ENCODE peak calls at places on chromosomes 12 and 14, in four cellular contexts. Z is HL-60, G is prostate gland, O is SK-N-SH. A is an unnamed sample.

GRCh38 chr14:75860561-75861160 is 121.1 kb downstream of the TGFB3 start:
- DNase-seq in G (no peak), O (no peak), Z (no peak), A (no peak)

GRCh38 chr12:28780096-28780495 is 369.0 kb upstream of the FAR2 start:
- DNase-seq in O (no peak), G (no peak), Z (no peak), A (no peak)

GRCh38 chr12:26122681-26123481 is 2.0 kb downstream of the BHLHE41 start:
- DNase-seq in Z (peak), O (peak), G (peak), A (no peak)

GRCh38 chr12:111442301-111443045 is 36.8 kb downstream of the SH2B3 start:
- DNase-seq in Z (no peak), O (no peak), G (no peak), A (no peak)

GRCh38 chr12:115010324-115010995 is 326.5 kb upstream of the TBX3 start:
- DNase-seq in G (no peak), Z (no peak), O (no peak), A (no peak)

GRCh38 chr12:7637641-7638040 is 28.1 kb downstream of the APOBEC1 start:
- DNase-seq in Z (no peak), O (no peak), G (no peak), A (no peak)

GRCh38 chr14:80055912-80056801 is 155.1 kb downstream of the DIO2 start:
- DNase-seq in G (peak), Z (peak), O (peak), A (no peak)

GRCh38 chr12:27970391-27970980 is 2.0 kb downstream of the PTHLH start:
- DNase-seq in Z (no peak), G (no peak), O (peak), A (no peak)

GRCh38 chr12:115023279-115023678 is 339.3 kb upstream of the TBX3 start:
- DNase-seq in O (no peak), Z (no peak), G (no peak), A (no peak)

GRCh38 chr12:25806271-25806670 is 152.2 kb upstream of the RASSF8 start:
- DNase-seq in O (no peak), Z (no peak), G (no peak), A (no peak)

GRCh38 chr12:119659289-119659897 is 8.5 kb upstream of the PRKAB1 start:
- DNase-seq in G (no peak), Z (peak), O (peak), A (no peak)

GRCh38 chr14:60565211-60565610 is 56.3 kb downstream of the SIX6 start:
- DNase-seq in Z (no peak), O (no peak), G (peak), A (no peak)

GRCh38 chr14:100907240-100907639 is 3.7 kb upstream of the RTL1 start:
- DNase-seq in O (no peak), Z (no peak), G (no peak), A (no peak)

GRCh38 chr14:58771016-58771415 is 133.3 kb downstream of the DACT1 start:
- DNase-seq in Z (no peak), O (no peak), G (no peak), A (no peak)

GRCh38 chr14:71371711-71372396 is 464.6 kb downstream of the PCNX1 start:
- DNase-seq in O (no peak), Z (no peak), G (no peak), A (no peak)

GRCh38 chr12:87304406-87304805 is 724.8 kb downstream of the C12orf50 start:
- DNase-seq in G (no peak), Z (no peak), O (no peak), A (no peak)

GRCh38 chr12:99598785-99599184 is 48.8 kb upstream of the GARIN6 start:
- DNase-seq in Z (no peak), G (no peak), O (no peak), A (no peak)

GRCh38 chr12:25958254-25959068 is at the start of gene RASSF8:
- DNase-seq in Z (no peak), O (peak), G (peak), A (no peak)

GRCh38 chr14:93655078-93655750 is 133.1 kb downstream of the PRIMA1 start:
- DNase-seq in O (peak), Z (peak), G (peak), A (peak)

GRCh38 chr12:127496255-127496654 is 770.7 kb upstream of the TMEM132C start:
- DNase-seq in O (no peak), Z (no peak), G (no peak), A (no peak)

GRCh38 chr14:68506021-68506644 is 286.7 kb downstream of the ZFP36L1 start:
- DNase-seq in G (peak), Z (no peak), O (no peak), A (no peak)

GRCh38 chr12:95763809-95764253 is 26.7 kb downstream of the NTN4 start:
- DNase-seq in Z (no peak), O (no peak), G (no peak), A (no peak)

GRCh38 chr12:120759591-120760348 is 34.1 kb downstream of the ACADS start:
- DNase-seq in Z (no peak), O (no peak), G (no peak), A (no peak)

GRCh38 chr12:117440384-117440783 is 79.0 kb upstream of the NOS1 start:
- DNase-seq in O (no peak), G (no peak), Z (no peak), A (no peak)
- H3K4me3 ChIP-seq in O (no peak), G (no peak), Z (no peak), A (no peak)

GRCh38 chr14:35384386-35385041 is 20.0 kb downstream of the NFKBIA start:
- DNase-seq in G (no peak), O (no peak), Z (no peak), A (no peak)
- TF ChIP-seq POLR2AphosphoS5 in G (no peak), O (peak), Z (no peak), A (no peak)

GRCh38 chr14:37195327-37195726 is 2.4 kb upstream of the MIPOL1 start:
- DNase-seq in Z (no peak), G (no peak), O (no peak), A (no peak)

GRCh38 chr14:37197421-37198272 is at the start of gene MIPOL1:
- DNase-seq in G (peak), Z (no peak), O (peak), A (peak)

GRCh38 chr14:37198907-37199306 is 1.2 kb downstream of the MIPOL1 start:
- DNase-seq in Z (no peak), O (no peak), G (no peak), A (no peak)

GRCh38 chr14:37196604-37197420 is 925 bp upstream of the MIPOL1 start:
- DNase-seq in G (no peak), Z (no peak), O (no peak), A (no peak)

DNA sequence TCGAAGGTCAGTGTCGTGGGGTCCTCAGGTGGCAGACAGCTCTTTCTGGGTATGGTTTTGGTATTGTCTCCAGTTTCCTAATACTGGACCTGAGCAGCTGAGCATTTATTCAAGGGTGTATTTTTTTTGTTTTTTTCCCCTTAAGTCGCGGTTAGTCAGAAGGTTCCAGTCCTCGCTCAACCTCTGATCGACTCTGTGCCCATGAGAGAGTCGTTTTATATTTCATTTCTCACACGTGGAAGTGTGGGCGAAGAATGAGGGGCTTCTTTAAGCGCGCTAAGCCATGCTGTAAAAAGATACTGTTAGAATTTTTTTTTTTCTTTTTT is 499 bp downstream of the MIPOL1 start:
- DNase-seq in Z (no peak), G (no peak), O (no peak), A (no peak)
- H3K4me3 ChIP-seq in Z (no peak), G (peak), O (peak), A (peak)

DNA sequence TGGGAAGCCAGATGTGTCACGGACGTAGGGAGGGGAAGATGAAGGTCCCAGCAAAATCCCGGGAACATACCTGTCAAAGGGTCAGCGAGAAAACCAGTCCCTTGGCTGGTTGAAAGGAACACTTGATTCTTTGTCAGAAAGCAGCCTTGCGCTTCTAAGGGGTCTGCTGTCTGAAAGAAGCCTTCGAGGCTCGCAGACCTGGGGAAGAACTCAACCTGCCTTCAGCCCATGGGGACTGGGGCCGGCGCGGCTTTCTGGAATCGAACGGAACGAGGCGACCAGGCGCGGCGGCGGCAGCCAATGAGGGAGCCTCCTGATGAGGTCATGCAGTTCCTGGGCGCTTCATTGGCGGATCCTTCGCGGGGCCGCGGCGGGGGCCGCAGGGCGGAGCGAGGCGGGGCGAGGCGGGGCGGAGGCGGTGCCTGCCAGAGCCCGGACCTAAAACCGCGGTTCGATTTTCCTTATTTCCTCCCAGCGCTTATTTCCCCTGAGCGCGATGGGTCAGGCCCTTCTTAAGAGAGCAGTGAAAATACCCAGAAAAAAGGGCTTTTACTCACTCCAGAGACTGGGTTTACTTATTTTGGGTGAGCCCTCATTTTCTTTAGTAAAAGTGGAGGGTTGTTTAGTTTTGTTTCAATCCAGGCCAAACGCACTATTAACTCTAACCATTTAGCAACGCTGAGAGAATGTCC is 11.8 kb upstream of the TTC7B start:
- DNase-seq in G (peak), O (peak), Z (peak), A (peak)
- TF ChIP-seq POLR2AphosphoS5 in G (peak), O (peak), Z (no peak), A (peak)

GRCh38 chr14:73754911-73755360 is 40.8 kb upstream of the PNMA1 start:
- DNase-seq in O (peak), G (peak), Z (no peak), A (no peak)
- H3K4me3 ChIP-seq in O (no peak), G (no peak), Z (no peak), A (peak)

DNA sequence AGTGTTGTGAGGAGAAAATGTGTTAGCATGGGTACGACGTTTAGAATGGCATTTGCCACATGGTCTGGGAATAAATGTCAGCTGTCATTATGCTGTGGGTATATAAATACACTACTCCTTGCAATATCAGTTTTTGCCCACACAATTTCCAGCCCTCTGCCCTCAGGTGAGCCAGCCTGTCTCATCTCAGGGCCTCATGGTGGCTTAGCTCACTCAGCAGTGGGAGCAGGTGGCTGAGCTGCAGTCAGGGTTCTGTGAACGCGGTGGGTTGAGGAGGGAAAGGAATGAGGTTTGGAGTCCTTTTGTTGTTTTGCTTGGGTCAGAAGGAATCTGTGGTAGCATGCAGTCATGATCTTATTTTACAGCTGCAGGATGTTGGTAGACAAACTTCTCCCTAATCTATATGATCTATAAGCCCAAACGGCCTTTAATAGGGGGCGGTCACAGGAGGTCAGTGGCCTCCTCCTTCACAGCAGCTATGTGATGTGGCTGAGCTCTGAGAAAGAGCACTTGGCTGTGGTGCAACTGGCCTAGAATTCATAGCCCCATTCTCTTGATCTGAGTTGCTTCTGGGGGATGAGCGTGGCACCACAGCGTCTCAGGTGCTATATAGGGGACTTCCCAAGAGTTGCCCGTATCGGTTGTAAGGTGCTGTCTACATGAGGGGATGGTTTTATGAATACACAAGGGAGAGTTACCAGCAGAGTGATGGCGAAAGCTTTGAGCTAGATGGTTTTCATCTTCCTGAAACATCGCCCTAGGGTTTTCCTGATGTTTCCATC is 27.8 kb upstream of the KCNA5 start:
- DNase-seq in O (no peak), G (no peak), Z (no peak), A (no peak)
- TF ChIP-seq POLR2AphosphoS5 in O (no peak), G (no peak), Z (no peak), A (no peak)

GRCh38 chr12:52577316-52577715 is 3.7 kb upstream of the KRT74 start:
- DNase-seq in G (no peak), O (no peak), Z (no peak), A (no peak)
- H3K4me3 ChIP-seq in G (no peak), O (no peak), Z (no peak), A (no peak)

DNA sequence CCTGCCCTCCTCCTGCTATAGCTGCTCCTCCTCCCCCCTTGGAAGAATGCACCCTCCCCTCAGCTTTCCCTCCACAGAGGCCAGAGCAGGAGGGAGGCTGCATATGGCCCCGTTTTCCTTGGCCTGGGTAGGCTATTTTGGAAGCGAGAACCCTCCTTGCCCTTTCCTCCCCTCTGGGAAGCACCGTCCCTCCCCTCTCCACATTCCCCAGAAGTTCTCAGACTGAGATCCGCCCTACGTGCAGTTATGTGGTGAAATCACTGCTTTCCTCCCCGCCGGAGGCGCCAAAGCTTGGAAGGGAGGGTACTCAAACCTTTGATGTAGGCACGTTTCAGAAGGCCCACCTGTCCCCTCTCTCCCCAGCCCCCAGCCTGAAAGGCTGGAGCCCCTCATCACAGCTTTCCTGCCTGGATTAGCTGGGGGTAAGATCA is 47.8 kb downstream of the SMUG1 start:
- DNase-seq in G (no peak), Z (no peak), O (no peak), A (no peak)
- TF ChIP-seq POLR2AphosphoS5 in G (no peak), Z (no peak), O (no peak), A (no peak)

A was measured in SK-N-MC.